ENCODE peak calls at places on chromosome 16, in nine cellular contexts. One of them, this sample, is unnamed.

GRCh38 chr16:17563340-17563739 is 92.6 kb upstream of the XYLT1 start:
- DNase-seq in tibial nerve: no peak
- DNase-seq in colonic mucosa: no peak
- DNase-seq in HFFc6: no peak
- DNase-seq in GM12865: no peak
- DNase-seq in AG09309: no peak
- DNase-seq in nephron progenitor cell: no peak
- DNase-seq in left lung: no peak
- DNase-seq in lower leg skin: no peak
- DNase-seq in this sample: no peak

GRCh38 chr16:78297066-78297666 is 197.7 kb downstream of the WWOX start:
- DNase-seq in tibial nerve: no peak
- DNase-seq in colonic mucosa: peak
- DNase-seq in HFFc6: no peak
- DNase-seq in GM12865: no peak
- DNase-seq in AG09309: no peak
- DNase-seq in nephron progenitor cell: peak
- DNase-seq in left lung: no peak
- DNase-seq in lower leg skin: no peak
- DNase-seq in this sample: no peak

GRCh38 chr16:64445245-64445644 is 676.6 kb downstream of the CDH11 start:
- DNase-seq in tibial nerve: no peak
- DNase-seq in colonic mucosa: no peak
- DNase-seq in HFFc6: no peak
- DNase-seq in GM12865: no peak
- DNase-seq in AG09309: no peak
- DNase-seq in nephron progenitor cell: no peak
- DNase-seq in left lung: no peak
- DNase-seq in lower leg skin: no peak
- DNase-seq in this sample: no peak

GRCh38 chr16:19348578-19349315 is 63.2 kb downstream of the CLEC19A start:
- DNase-seq in tibial nerve: no peak
- DNase-seq in colonic mucosa: no peak
- DNase-seq in HFFc6: no peak
- DNase-seq in GM12865: no peak
- DNase-seq in AG09309: no peak
- DNase-seq in nephron progenitor cell: peak
- DNase-seq in left lung: peak
- DNase-seq in lower leg skin: no peak
- DNase-seq in this sample: no peak

GRCh38 chr16:65318138-65318537 is 196.3 kb upstream of the CDH11 start:
- DNase-seq in tibial nerve: no peak
- DNase-seq in colonic mucosa: no peak
- DNase-seq in HFFc6: no peak
- DNase-seq in GM12865: no peak
- DNase-seq in AG09309: no peak
- DNase-seq in nephron progenitor cell: no peak
- DNase-seq in left lung: no peak
- DNase-seq in lower leg skin: no peak
- DNase-seq in this sample: no peak

GRCh38 chr16:23383881-23384280 is 69.1 kb downstream of the COG7 start:
- DNase-seq in tibial nerve: no peak
- DNase-seq in colonic mucosa: no peak
- DNase-seq in HFFc6: no peak
- DNase-seq in GM12865: no peak
- DNase-seq in AG09309: no peak
- DNase-seq in nephron progenitor cell: no peak
- DNase-seq in left lung: no peak
- DNase-seq in lower leg skin: no peak
- DNase-seq in this sample: no peak

GRCh38 chr16:73396556-73396955 is 348.6 kb upstream of the ZFHX3 start:
- DNase-seq in tibial nerve: no peak
- DNase-seq in colonic mucosa: no peak
- DNase-seq in HFFc6: no peak
- DNase-seq in GM12865: no peak
- DNase-seq in AG09309: no peak
- DNase-seq in nephron progenitor cell: no peak
- DNase-seq in left lung: no peak
- DNase-seq in lower leg skin: no peak
- DNase-seq in this sample: no peak

GRCh38 chr16:27700596-27700995 is 150.7 kb downstream of the KATNIP start:
- DNase-seq in tibial nerve: no peak
- DNase-seq in colonic mucosa: no peak
- DNase-seq in HFFc6: no peak
- DNase-seq in GM12865: no peak
- DNase-seq in AG09309: no peak
- DNase-seq in nephron progenitor cell: no peak
- DNase-seq in left lung: no peak
- DNase-seq in lower leg skin: peak
- DNase-seq in this sample: no peak

GRCh38 chr16:31093132-31093703 is 1.4 kb downstream of the VKORC1 start:
- DNase-seq in tibial nerve: no peak
- DNase-seq in colonic mucosa: peak
- DNase-seq in HFFc6: peak
- DNase-seq in GM12865: no peak
- DNase-seq in AG09309: no peak
- DNase-seq in nephron progenitor cell: peak
- DNase-seq in left lung: no peak
- DNase-seq in lower leg skin: no peak
- DNase-seq in this sample: no peak

GRCh38 chr16:11510178-11510973 is 76.3 kb downstream of the LITAF start:
- DNase-seq in tibial nerve: no peak
- DNase-seq in colonic mucosa: no peak
- DNase-seq in HFFc6: no peak
- DNase-seq in GM12865: no peak
- DNase-seq in AG09309: no peak
- DNase-seq in nephron progenitor cell: no peak
- DNase-seq in left lung: no peak
- DNase-seq in lower leg skin: no peak
- DNase-seq in this sample: no peak

GRCh38 chr16:10979717-10980601 is 35.6 kb downstream of the CLEC16A start:
- DNase-seq in tibial nerve: no peak
- DNase-seq in colonic mucosa: peak
- DNase-seq in HFFc6: peak
- DNase-seq in GM12865: no peak
- DNase-seq in AG09309: no peak
- DNase-seq in nephron progenitor cell: no peak
- DNase-seq in left lung: no peak
- DNase-seq in lower leg skin: no peak
- DNase-seq in this sample: no peak

GRCh38 chr16:19776565-19776964 is 58.5 kb downstream of the IQCK start:
- DNase-seq in tibial nerve: peak
- DNase-seq in colonic mucosa: no peak
- DNase-seq in HFFc6: no peak
- DNase-seq in GM12865: no peak
- DNase-seq in AG09309: no peak
- DNase-seq in nephron progenitor cell: no peak
- DNase-seq in left lung: no peak
- DNase-seq in lower leg skin: no peak
- DNase-seq in this sample: no peak

GRCh38 chr16:65421596-65421995 is 299.7 kb upstream of the CDH11 start:
- DNase-seq in tibial nerve: no peak
- DNase-seq in colonic mucosa: no peak
- DNase-seq in HFFc6: no peak
- DNase-seq in GM12865: no peak
- DNase-seq in AG09309: no peak
- DNase-seq in nephron progenitor cell: no peak
- DNase-seq in left lung: no peak
- DNase-seq in lower leg skin: no peak
- DNase-seq in this sample: no peak

GRCh38 chr16:53465606-53466290 is 31.5 kb downstream of the RBL2 start:
- DNase-seq in tibial nerve: no peak
- DNase-seq in colonic mucosa: no peak
- DNase-seq in HFFc6: peak
- DNase-seq in GM12865: no peak
- DNase-seq in AG09309: peak
- DNase-seq in nephron progenitor cell: no peak
- DNase-seq in left lung: no peak
- DNase-seq in lower leg skin: no peak
- DNase-seq in this sample: no peak

GRCh38 chr16:79970551-79971236 is 370.2 kb upstream of the MAF start:
- DNase-seq in tibial nerve: peak
- DNase-seq in colonic mucosa: peak
- DNase-seq in HFFc6: no peak
- DNase-seq in GM12865: no peak
- DNase-seq in AG09309: no peak
- DNase-seq in nephron progenitor cell: no peak
- DNase-seq in left lung: no peak
- DNase-seq in lower leg skin: no peak
- DNase-seq in this sample: no peak

GRCh38 chr16:85490971-85491771 is 122.0 kb upstream of the GSE1 start:
- DNase-seq in tibial nerve: no peak
- DNase-seq in colonic mucosa: peak
- DNase-seq in HFFc6: no peak
- DNase-seq in GM12865: peak
- DNase-seq in AG09309: no peak
- DNase-seq in nephron progenitor cell: peak
- DNase-seq in left lung: no peak
- DNase-seq in lower leg skin: no peak
- DNase-seq in this sample: no peak
- TF ChIP-seq CTCF in tibial nerve: peak
- TF ChIP-seq CTCF in colonic mucosa: peak
- TF ChIP-seq CTCF in HFFc6: no peak
- TF ChIP-seq CTCF in GM12865: peak
- TF ChIP-seq CTCF in AG09309: no peak
- TF ChIP-seq CTCF in nephron progenitor cell: peak
- TF ChIP-seq CTCF in left lung: no peak
- TF ChIP-seq CTCF in lower leg skin: no peak
- TF ChIP-seq CTCF in this sample: no peak

GRCh38 chr16:15466886-15467781 is 32.7 kb downstream of the BMERB1 start:
- DNase-seq in tibial nerve: no peak
- DNase-seq in colonic mucosa: no peak
- DNase-seq in HFFc6: peak
- DNase-seq in GM12865: no peak
- DNase-seq in AG09309: no peak
- DNase-seq in nephron progenitor cell: no peak
- DNase-seq in left lung: no peak
- DNase-seq in lower leg skin: no peak
- DNase-seq in this sample: no peak
- TF ChIP-seq CTCF in tibial nerve: no peak
- TF ChIP-seq CTCF in colonic mucosa: no peak
- TF ChIP-seq CTCF in HFFc6: peak
- TF ChIP-seq CTCF in GM12865: no peak
- TF ChIP-seq CTCF in AG09309: peak
- TF ChIP-seq CTCF in nephron progenitor cell: no peak
- TF ChIP-seq CTCF in left lung: no peak
- TF ChIP-seq CTCF in lower leg skin: no peak
- TF ChIP-seq CTCF in this sample: no peak

GRCh38 chr16:54632821-54633220 is 297.8 kb upstream of the IRX5 start:
- DNase-seq in tibial nerve: no peak
- DNase-seq in colonic mucosa: no peak
- DNase-seq in HFFc6: no peak
- DNase-seq in GM12865: no peak
- DNase-seq in AG09309: no peak
- DNase-seq in nephron progenitor cell: no peak
- DNase-seq in left lung: no peak
- DNase-seq in lower leg skin: no peak
- DNase-seq in this sample: no peak

GRCh38 chr16:54633943-54634362 is 296.7 kb upstream of the IRX5 start:
- DNase-seq in tibial nerve: peak
- DNase-seq in colonic mucosa: no peak
- DNase-seq in HFFc6: no peak
- DNase-seq in GM12865: no peak
- DNase-seq in AG09309: no peak
- DNase-seq in nephron progenitor cell: peak
- DNase-seq in left lung: no peak
- DNase-seq in lower leg skin: no peak
- DNase-seq in this sample: no peak

GRCh38 chr16:54630284-54630967 is 300.2 kb upstream of the IRX5 start:
- DNase-seq in tibial nerve: no peak
- DNase-seq in colonic mucosa: no peak
- DNase-seq in HFFc6: peak
- DNase-seq in GM12865: no peak
- DNase-seq in AG09309: peak
- DNase-seq in nephron progenitor cell: no peak
- DNase-seq in left lung: no peak
- DNase-seq in lower leg skin: no peak
- DNase-seq in this sample: no peak

GRCh38 chr16:54628796-54629625 is 301.7 kb upstream of the IRX5 start:
- DNase-seq in tibial nerve: no peak
- DNase-seq in colonic mucosa: no peak
- DNase-seq in HFFc6: no peak
- DNase-seq in GM12865: no peak
- DNase-seq in AG09309: no peak
- DNase-seq in nephron progenitor cell: no peak
- DNase-seq in left lung: peak
- DNase-seq in lower leg skin: no peak
- DNase-seq in this sample: no peak

DNA sequence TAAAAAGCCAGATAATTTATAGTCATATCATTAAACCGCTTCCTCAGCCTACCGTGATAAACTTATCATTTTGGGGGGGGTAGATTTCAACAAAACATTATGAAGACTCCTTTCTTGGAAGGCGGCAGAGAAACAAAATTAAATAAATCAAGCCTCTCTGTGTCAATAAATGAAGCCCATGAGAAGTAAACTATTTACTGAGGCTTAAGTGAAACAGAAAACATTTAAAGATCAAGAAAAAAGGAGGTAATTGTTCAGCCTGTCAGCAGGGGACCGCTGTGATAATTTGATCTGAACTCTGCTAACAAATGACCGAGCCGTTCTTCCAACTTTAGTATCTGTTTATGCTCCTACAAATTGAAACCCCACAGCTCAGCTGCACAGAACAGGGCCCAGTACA is 298.3 kb upstream of the IRX5 start:
- DNase-seq in tibial nerve: no peak
- DNase-seq in colonic mucosa: no peak
- DNase-seq in HFFc6: no peak
- DNase-seq in GM12865: no peak
- DNase-seq in AG09309: no peak
- DNase-seq in nephron progenitor cell: no peak
- DNase-seq in left lung: no peak
- DNase-seq in lower leg skin: no peak
- DNase-seq in this sample: no peak
- TF ChIP-seq CTCF in tibial nerve: no peak
- TF ChIP-seq CTCF in colonic mucosa: no peak
- TF ChIP-seq CTCF in HFFc6: no peak
- TF ChIP-seq CTCF in GM12865: no peak
- TF ChIP-seq CTCF in AG09309: no peak
- TF ChIP-seq CTCF in nephron progenitor cell: no peak
- TF ChIP-seq CTCF in left lung: no peak
- TF ChIP-seq CTCF in lower leg skin: no peak
- TF ChIP-seq CTCF in this sample: no peak

DNA sequence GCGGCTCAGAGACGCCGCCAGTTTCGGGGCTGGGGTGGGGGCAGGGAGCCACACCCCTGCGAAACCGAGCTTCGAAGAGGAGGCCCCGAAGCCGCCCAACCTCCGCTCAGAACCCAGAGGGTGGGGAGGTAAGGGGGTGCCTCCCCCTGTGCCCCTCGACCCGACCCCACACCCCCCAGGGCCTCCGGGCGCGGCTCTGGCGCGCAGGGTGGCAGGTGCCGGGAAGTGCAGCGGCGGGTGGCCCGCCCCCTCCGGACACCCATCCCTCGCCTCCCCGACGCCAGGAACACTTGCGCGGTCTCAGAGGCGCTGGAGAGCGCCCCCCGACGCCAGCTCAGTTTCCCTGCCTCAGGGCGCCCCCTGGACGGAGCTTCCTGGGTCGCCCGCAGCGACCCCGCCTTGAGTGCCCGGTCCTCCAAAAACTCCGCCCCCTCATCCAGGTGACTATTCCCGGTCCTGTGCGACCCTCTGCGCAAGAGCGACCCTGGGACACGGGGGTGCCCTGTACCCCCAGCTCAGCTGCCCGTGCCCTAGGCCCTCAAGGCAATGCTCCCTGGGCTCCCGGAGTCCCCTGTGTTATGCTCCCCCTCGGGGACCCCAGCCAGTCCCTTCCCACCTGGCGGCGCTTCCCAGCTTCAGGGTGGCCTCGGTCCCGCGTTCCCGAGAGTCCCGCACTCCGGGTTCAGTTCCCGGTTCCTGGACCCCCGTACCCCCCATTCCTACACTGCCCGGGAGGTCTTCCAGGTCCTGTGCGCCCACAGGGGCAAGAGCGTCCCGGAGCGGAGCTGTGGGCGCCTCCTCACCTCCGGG is 562 bp downstream of the PPL start:
- DNase-seq in tibial nerve: no peak
- DNase-seq in colonic mucosa: peak
- DNase-seq in HFFc6: no peak
- DNase-seq in GM12865: no peak
- DNase-seq in AG09309: no peak
- DNase-seq in nephron progenitor cell: peak
- DNase-seq in left lung: peak
- DNase-seq in lower leg skin: no peak
- DNase-seq in this sample: no peak
- TF ChIP-seq CTCF in tibial nerve: peak
- TF ChIP-seq CTCF in colonic mucosa: no peak
- TF ChIP-seq CTCF in HFFc6: peak
- TF ChIP-seq CTCF in GM12865: peak
- TF ChIP-seq CTCF in AG09309: no peak
- TF ChIP-seq CTCF in nephron progenitor cell: no peak
- TF ChIP-seq CTCF in left lung: no peak
- TF ChIP-seq CTCF in lower leg skin: no peak
- TF ChIP-seq CTCF in this sample: no peak